ENCODE peak calls at places on chromosomes 2 and 18, in ten cellular contexts. N, O, I, L, D, X, V, G, J and E are unnamed samples.

GRCh38 chr2:37987098-37987497 is 62.0 kb downstream of the RMDN2 start:
- DNase-seq in N (no peak), O (no peak), I (no peak), L (no peak), D (no peak), X (no peak), V (no peak), G (no peak), J (no peak), E (no peak)

GRCh38 chr18:5463390-5463789 is 80.4 kb downstream of the EPB41L3 start:
- DNase-seq in N (no peak), O (peak), I (no peak), L (no peak), D (no peak), X (no peak), V (peak), G (peak), J (no peak), E (peak)

GRCh38 chr2:283996-284794 is 3.7 kb downstream of the ALKAL2 start:
- DNase-seq in N (no peak), O (no peak), I (no peak), L (peak), D (no peak), X (no peak), V (no peak), G (no peak), J (no peak), E (no peak)

GRCh38 chr2:45370367-45370766 is 240.7 kb downstream of the SRBD1 start:
- DNase-seq in N (no peak), O (no peak), I (no peak), L (no peak), D (no peak), X (no peak), V (peak), G (no peak), J (no peak), E (no peak)

GRCh38 chr2:239930378-239930777 is 94.8 kb downstream of the NDUFA10 start:
- DNase-seq in N (no peak), O (no peak), I (no peak), L (no peak), D (peak), X (peak), V (no peak), G (no peak), J (no peak), E (peak)

GRCh38 chr2:19846030-19846429 is 55.8 kb downstream of the TTC32 start:
- DNase-seq in N (no peak), O (no peak), I (no peak), L (no peak), D (no peak), X (no peak), V (peak), G (no peak), J (no peak), E (no peak)

GRCh38 chr2:189553689-189554088 is 26.9 kb downstream of the SLC40A1 start:
- DNase-seq in N (no peak), O (no peak), I (no peak), L (no peak), D (no peak), X (no peak), V (peak), G (no peak), J (no peak), E (no peak)

GRCh38 chr2:207143131-207143473 is 22.6 kb downstream of the KLF7 start:
- DNase-seq in N (no peak), O (no peak), I (no peak), L (no peak), D (no peak), X (no peak), V (no peak), G (no peak), J (no peak), E (no peak)

GRCh38 chr18:53796042-53796729 is 428.3 kb downstream of the MBD2 start:
- DNase-seq in N (no peak), O (peak), I (no peak), L (no peak), D (no peak), X (no peak), V (peak), G (peak), J (no peak), E (peak)

GRCh38 chr2:172574965-172575364 is 19.1 kb downstream of the PDK1 start:
- DNase-seq in N (no peak), O (no peak), I (no peak), L (no peak), D (no peak), X (no peak), V (no peak), G (no peak), J (no peak), E (no peak)

GRCh38 chr2:10721344-10722251 is at the start of gene ATP6V1C2:
- DNase-seq in N (peak), O (no peak), I (peak), L (peak), D (peak), X (peak), V (no peak), G (no peak), J (peak), E (no peak)

GRCh38 chr2:197803033-197803444 is 1.4 kb upstream of the PLCL1 start:
- DNase-seq in N (peak), O (no peak), I (no peak), L (peak), D (no peak), X (peak), V (peak), G (peak), J (no peak), E (no peak)

GRCh38 chr2:177889812-177890460 is 182.6 kb downstream of the PDE11A start:
- DNase-seq in N (no peak), O (no peak), I (no peak), L (no peak), D (no peak), X (no peak), V (no peak), G (no peak), J (no peak), E (no peak)

GRCh38 chr2:26292646-26293045 is 47.9 kb downstream of the HADHB start:
- DNase-seq in N (no peak), O (no peak), I (no peak), L (no peak), D (no peak), X (no peak), V (peak), G (peak), J (no peak), E (no peak)

GRCh38 chr2:72993147-72993546 is 75.8 kb downstream of the EMX1 start:
- DNase-seq in N (no peak), O (peak), I (no peak), L (peak), D (peak), X (peak), V (peak), G (peak), J (peak), E (peak)

GRCh38 chr2:187875271-187875670 is 321.0 kb upstream of the TFPI start:
- DNase-seq in N (no peak), O (no peak), I (no peak), L (no peak), D (no peak), X (no peak), V (no peak), G (peak), J (no peak), E (no peak)

GRCh38 chr2:230441188-230441897 is 25.3 kb downstream of the SP100 start:
- DNase-seq in N (no peak), O (no peak), I (no peak), L (no peak), D (no peak), X (no peak), V (peak), G (peak), J (no peak), E (no peak)

GRCh38 chr18:50528806-50529205 is 31.1 kb upstream of the MAPK4 start:
- DNase-seq in N (no peak), O (no peak), I (no peak), L (no peak), D (no peak), X (no peak), V (no peak), G (no peak), J (no peak), E (no peak)

GRCh38 chr2:195559431-195559914 is 97.6 kb upstream of the SLC39A10 start:
- DNase-seq in N (no peak), O (no peak), I (no peak), L (no peak), D (no peak), X (peak), V (peak), G (peak), J (no peak), E (no peak)

GRCh38 chr2:108632748-108633147 is 86.5 kb upstream of the RANBP2 start:
- DNase-seq in N (no peak), O (no peak), I (peak), L (no peak), D (no peak), X (no peak), V (no peak), G (no peak), J (no peak), E (no peak)

GRCh38 chr18:21194871-21195771 is 46.9 kb upstream of the GREB1L start:
- DNase-seq in N (no peak), O (no peak), I (peak), L (peak), D (no peak), X (no peak), V (peak), G (peak), J (peak), E (no peak)

GRCh38 chr18:10860937-10861336 is 288.4 kb downstream of the PIEZO2 start:
- DNase-seq in N (no peak), O (no peak), I (no peak), L (no peak), D (no peak), X (no peak), V (no peak), G (no peak), J (no peak), E (no peak)

GRCh38 chr18:40413160-40413559 is 1541.9 kb upstream of the PIK3C3 start:
- DNase-seq in N (peak), O (no peak), I (no peak), L (peak), D (no peak), X (no peak), V (peak), G (peak), J (peak), E (no peak)

GRCh38 chr2:132741754-132742153 is 71.7 kb upstream of the LYPD1 start:
- DNase-seq in N (no peak), O (no peak), I (no peak), L (no peak), D (no peak), X (no peak), V (no peak), G (no peak), J (no peak), E (no peak)

GRCh38 chr2:33230133-33230618 is 246.3 kb upstream of the RASGRP3 start:
- DNase-seq in N (no peak), O (no peak), I (peak), L (no peak), D (no peak), X (no peak), V (no peak), G (no peak), J (no peak), E (no peak)

GRCh38 chr18:44632469-44633145 is 48.1 kb upstream of the SETBP1 start:
- DNase-seq in N (no peak), O (no peak), I (no peak), L (no peak), D (no peak), X (no peak), V (no peak), G (no peak), J (no peak), E (no peak)

GRCh38 chr2:226797289-226797988 is 2.2 kb downstream of the IRS1 start:
- DNase-seq in N (no peak), O (peak), I (no peak), L (no peak), D (peak), X (peak), V (no peak), G (peak), J (no peak), E (peak)

GRCh38 chr2:132779206-132779605 is 109.2 kb upstream of the LYPD1 start:
- DNase-seq in N (no peak), O (no peak), I (no peak), L (no peak), D (no peak), X (no peak), V (no peak), G (no peak), J (no peak), E (no peak)

GRCh38 chr2:122543815-122544214 is 788.4 kb downstream of the TSN start:
- DNase-seq in N (no peak), O (no peak), I (no peak), L (no peak), D (no peak), X (no peak), V (peak), G (peak), J (no peak), E (no peak)

GRCh38 chr2:229416116-229416694 is 145.1 kb upstream of the PID1 start:
- DNase-seq in N (no peak), O (peak), I (no peak), L (no peak), D (no peak), X (no peak), V (peak), G (peak), J (no peak), E (peak)

GRCh38 chr2:64052468-64053241 is 33.4 kb upstream of the VPS54 start:
- DNase-seq in N (no peak), O (no peak), I (no peak), L (peak), D (no peak), X (no peak), V (peak), G (no peak), J (no peak), E (no peak)

GRCh38 chr2:239533917-239534316 is 133.1 kb upstream of the HDAC4 start:
- DNase-seq in N (no peak), O (peak), I (no peak), L (no peak), D (no peak), X (no peak), V (no peak), G (no peak), J (no peak), E (no peak)

GRCh38 chr2:63737085-63737701 is 104.5 kb upstream of the UGP2 start:
- DNase-seq in N (no peak), O (no peak), I (no peak), L (no peak), D (peak), X (no peak), V (no peak), G (no peak), J (no peak), E (no peak)